ENCODE peak calls at places on chromosome 18, in eight cellular contexts. Q, Y, L, F, V, A, N and P are unnamed samples.

GRCh38 chr18:56124186-56124585 is 514.2 kb downstream of the TXNL1 start:
- DNase-seq in N (peak; percentile 96), F (peak; percentile 71), Q (no peak), V (peak; percentile 92), Y (peak; percentile 96), A (no peak), L (no peak), P (peak; percentile 91)

GRCh38 chr18:3447035-3447894 is 2.7 kb upstream of the TGIF1 start:
- DNase-seq in N (no peak), A (no peak), Q (peak; percentile 76), V (peak; percentile 72), L (peak; percentile 78), Y (peak; percentile 65), F (no peak), P (no peak)

GRCh38 chr18:22585821-22586220 is 168.1 kb upstream of the CTAGE1 start:
- DNase-seq in Q (no peak), N (no peak), Y (peak; percentile 46), V (no peak), L (no peak), A (no peak), F (no peak), P (no peak)

GRCh38 chr18:77207540-77207939 is 42.1 kb upstream of the GALR1 start:
- DNase-seq in Q (peak; percentile 80), L (peak; percentile 89), Y (peak; percentile 36), N (no peak), F (peak; percentile 24), V (peak; percentile 93), A (peak; percentile 8), P (peak; percentile 18)

GRCh38 chr18:35581555-35582309 is at the start of gene GALNT1:
- DNase-seq in F (no peak), A (no peak), Q (peak; percentile 46), L (peak; percentile 72), Y (no peak), N (no peak), V (no peak), P (no peak)

GRCh38 chr18:60508108-60508507 is 135.5 kb upstream of the MC4R start:
- DNase-seq in A (no peak), L (no peak), N (no peak), Y (no peak), F (no peak), Q (no peak), V (peak; percentile 17), P (no peak)

GRCh38 chr18:5628512-5629255 is 84.9 kb upstream of the EPB41L3 start:
- DNase-seq in N (no peak), A (no peak), F (no peak), Q (peak; percentile 47), Y (no peak), V (peak; percentile 24), L (peak; percentile 76), P (no peak)

GRCh38 chr18:41391616-41392610 is 563.1 kb upstream of the PIK3C3 start:
- DNase-seq in L (peak; percentile 48), V (peak; percentile 51), A (no peak), F (no peak), Y (peak; percentile 53), Q (peak; percentile 16), N (no peak), P (no peak)

GRCh38 chr18:12009581-12010140 is 28.4 kb downstream of the IMPA2 start:
- DNase-seq in A (no peak), V (no peak), L (peak; percentile 61), N (no peak), F (no peak), Q (no peak), Y (no peak), P (no peak)

GRCh38 chr18:3183103-3183717 is 36.6 kb downstream of the MYOM1 start:
- DNase-seq in Y (no peak), Q (no peak), A (no peak), N (no peak), F (no peak), L (no peak), V (no peak), P (no peak)

GRCh38 chr18:22169011-22169888 is at the start of gene GATA6:
- DNase-seq in Q (peak; percentile 94), N (no peak), Y (peak; percentile 84), F (peak; percentile 45), A (peak; percentile 76), L (peak; percentile 96), V (peak; percentile 85), P (peak; percentile 74)

GRCh38 chr18:21672868-21673267 is 31.7 kb downstream of the ABHD3 start:
- DNase-seq in Y (peak; percentile 89), V (peak; percentile 50), Q (no peak), N (no peak), A (peak; percentile 4), L (no peak), F (no peak), P (no peak)

GRCh38 chr18:55737266-55737665 is 149.3 kb upstream of the TCF4 start:
- DNase-seq in F (no peak), L (no peak), Q (no peak), V (no peak), Y (no peak), N (no peak), A (no peak), P (no peak)

GRCh38 chr18:49960376-49960775 is 147.0 kb upstream of the ACAA2 start:
- DNase-seq in N (no peak), A (no peak), Q (no peak), L (no peak), V (no peak), F (no peak), Y (no peak), P (no peak)

GRCh38 chr18:46250084-46250811 is 146.1 kb downstream of the HAUS1 start:
- DNase-seq in L (no peak), Y (peak; percentile 99), A (no peak), F (peak; percentile 69), V (peak; percentile 67), Q (no peak), N (no peak), P (peak; percentile 34)

GRCh38 chr18:74387362-74387761 is 69.7 kb downstream of the DIPK1C start:
- DNase-seq in N (no peak), F (no peak), V (peak; percentile 21), A (no peak), Q (no peak), Y (no peak), L (no peak), P (no peak)

GRCh38 chr18:24766376-24766775 is 305.9 kb downstream of the HRH4 start:
- DNase-seq in F (no peak), Q (no peak), A (no peak), V (peak; percentile 78), N (no peak), L (no peak), Y (no peak), P (no peak)

GRCh38 chr18:24763765-24764548 is 303.5 kb downstream of the HRH4 start:
- DNase-seq in N (peak; percentile 68), Q (peak; percentile 24), V (peak; percentile 73), Y (no peak), A (no peak), F (no peak), L (no peak), P (peak; percentile 2)

GRCh38 chr18:24764766-24765165 is 304.3 kb downstream of the HRH4 start:
- DNase-seq in Y (no peak), F (no peak), V (no peak), Q (no peak), N (no peak), A (no peak), L (no peak), P (no peak)

GRCh38 chr18:24762417-24762816 is 302.0 kb downstream of the HRH4 start:
- DNase-seq in N (no peak), Y (no peak), Q (no peak), V (peak; percentile 36), F (no peak), L (no peak), A (no peak), P (no peak)

GRCh38 chr18:24761765-24762164 is 301.3 kb downstream of the HRH4 start:
- DNase-seq in L (no peak), F (no peak), A (no peak), V (no peak), N (no peak), Y (no peak), Q (no peak), P (no peak)
- H3K4me3 ChIP-seq in L (no peak overlapping the region), F (no peak overlapping the region), A (no peak overlapping the region), V (no peak overlapping the region), N (no peak overlapping the region), Y (no peak overlapping the region), Q (no peak overlapping the region), P (no peak overlapping the region)

DNA sequence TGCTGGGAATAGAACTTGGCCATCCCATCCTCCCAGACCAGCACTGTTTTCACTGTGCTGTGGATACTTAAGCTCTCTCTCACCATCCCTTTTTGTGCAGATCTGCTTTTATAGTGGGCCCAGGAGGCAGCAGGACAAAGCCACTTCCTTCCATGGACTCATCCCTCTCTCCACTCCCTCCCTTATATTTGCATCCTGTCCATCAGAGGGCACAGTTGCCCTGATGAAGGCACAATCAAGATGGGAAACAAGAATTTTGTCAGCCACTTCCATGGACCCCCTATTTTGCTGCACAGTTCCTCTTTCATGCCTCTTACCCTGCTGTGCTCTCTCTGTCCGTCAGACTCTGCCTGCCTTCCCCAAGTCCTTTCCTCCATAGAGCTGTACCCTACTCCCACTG is 338.7 kb downstream of the HRH4 start:
- DNase-seq in Y (no peak), A (no peak), V (no peak), L (no peak), Q (no peak), F (no peak), N (no peak), P (no peak)
- TF ChIP-seq CTCF in Y (no peak), A (no peak), V (no peak), L (no peak), Q (no peak), F (peak; percentile 3), N (peak; percentile 22), P (no peak)

DNA sequence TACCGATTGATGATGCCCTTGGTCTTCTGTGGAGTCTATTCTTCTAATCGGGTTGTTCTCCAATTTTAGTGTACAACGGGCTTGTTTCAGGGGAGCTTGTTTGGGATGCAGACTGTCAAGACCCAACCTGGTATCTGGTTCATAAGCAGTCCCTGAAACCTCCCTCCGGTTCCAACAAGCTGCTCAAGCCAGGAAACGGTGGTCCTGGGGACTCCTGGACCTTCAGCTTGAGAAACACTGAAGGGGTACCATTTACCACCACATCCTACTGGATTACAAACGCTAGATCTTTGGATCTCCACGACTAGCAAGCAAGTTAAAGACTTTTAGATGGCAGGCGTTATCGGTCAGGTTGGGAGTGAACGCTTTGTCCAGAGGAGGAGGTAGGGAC is 2.0 kb downstream of the BCL2 start:
- DNase-seq in F (no peak), L (no peak), N (no peak), A (no peak), Y (no peak), Q (no peak), V (no peak), P (no peak)
- H3K4me3 ChIP-seq in F (no peak overlapping the region), L (peak overlapping the region; percentile 53), N (no peak overlapping the region), A (peak overlapping the region; percentile 92), Y (no peak overlapping the region), Q (peak overlapping the region; percentile 73), V (no peak overlapping the region), P (no peak overlapping the region)

DNA sequence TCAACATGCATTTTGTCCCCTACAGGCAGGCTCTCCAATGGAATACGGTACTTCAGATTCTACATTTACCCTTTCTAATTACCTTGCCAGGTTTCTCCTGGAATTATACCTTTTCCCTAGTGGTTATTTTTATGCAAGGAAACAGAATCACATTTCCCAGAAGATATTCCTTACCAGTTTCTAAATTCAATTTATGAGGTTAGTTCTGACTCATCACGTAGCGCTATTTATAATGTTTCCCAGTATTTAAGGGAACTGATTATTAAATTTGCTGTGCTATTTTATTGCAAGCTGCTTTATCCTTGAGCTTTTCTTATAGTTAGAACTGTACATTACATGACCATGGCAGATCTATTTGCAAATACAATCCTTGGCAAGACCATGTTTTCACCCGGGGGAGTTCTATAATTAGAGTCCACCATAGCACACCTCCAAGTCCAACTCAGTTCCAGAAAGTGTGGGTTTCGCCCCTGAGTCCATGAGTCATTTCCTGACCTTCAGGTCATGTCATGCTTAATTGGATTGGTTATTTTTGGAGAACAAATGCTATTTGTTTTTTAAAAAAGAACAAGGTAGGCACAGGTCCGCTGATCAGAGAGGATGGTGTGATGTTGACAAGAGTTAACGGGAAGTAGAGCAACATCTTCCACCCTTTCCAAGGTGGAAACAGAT is 126.6 kb downstream of the ZNF532 start:
- DNase-seq in A (no peak), Y (peak; percentile 74), Q (no peak), L (no peak), F (no peak), N (no peak), V (no peak), P (no peak)
- TF ChIP-seq CTCF in A (peak; percentile 45), Y (no peak), Q (no peak), L (no peak), F (no peak), N (no peak), V (no peak), P (no peak)